ENCODE peak calls at places on chromosomes 4 and X, in nine cellular contexts. O is GM23338, L is breast epithelium, I is transverse colon, J is GM12878, D is Panc1, N is sigmoid colon, R is H1, V is K562. E is an unnamed sample.

GRCh38 chr4:24856586-24856985 is 56.3 kb downstream of the CCDC149 start:
- DNase-seq in O (peak), L (no peak), I (no peak), J (peak), D (no peak), N (no peak), R (no peak), V (no peak), E (no peak)

GRCh38 chr4:4763815-4764202 is 95.7 kb upstream of the MSX1 start:
- DNase-seq in O (no peak), L (no peak), I (no peak), J (no peak), D (no peak), N (no peak), R (no peak), V (no peak), E (no peak)

GRCh38 chr4:147498031-147498700 is 17.3 kb downstream of the EDNRA start:
- DNase-seq in O (no peak), L (no peak), I (no peak), J (no peak), D (no peak), N (no peak), R (no peak), V (no peak), E (no peak)

GRCh38 chr4:69974646-69975045 is 9.1 kb upstream of the CSN2 start:
- DNase-seq in O (no peak), L (no peak), I (no peak), J (no peak), D (no peak), N (no peak), R (no peak), V (no peak), E (no peak)

GRCh38 chrX:2862404-2862803 is 33.7 kb downstream of the GYG2 start:
- DNase-seq in O (no peak), L (no peak), I (no peak), J (no peak), D (no peak), N (no peak), R (no peak), V (no peak), E (no peak)

GRCh38 chrX:154027003-154027402 is 7.3 kb upstream of the IRAK1 start:
- DNase-seq in O (no peak), L (no peak), I (no peak), J (no peak), D (no peak), N (no peak), R (no peak), V (no peak), E (peak)

GRCh38 chrX:111180750-111181240 is 84.8 kb downstream of the PAK3 start:
- DNase-seq in O (no peak), L (no peak), I (no peak), J (no peak), D (no peak), N (no peak), R (no peak), V (no peak), E (no peak)

GRCh38 chrX:16516473-16516872 is 133.5 kb upstream of the S100G start:
- DNase-seq in O (no peak), L (no peak), I (no peak), J (no peak), D (no peak), N (no peak), R (no peak), V (no peak), E (no peak)

DNA sequence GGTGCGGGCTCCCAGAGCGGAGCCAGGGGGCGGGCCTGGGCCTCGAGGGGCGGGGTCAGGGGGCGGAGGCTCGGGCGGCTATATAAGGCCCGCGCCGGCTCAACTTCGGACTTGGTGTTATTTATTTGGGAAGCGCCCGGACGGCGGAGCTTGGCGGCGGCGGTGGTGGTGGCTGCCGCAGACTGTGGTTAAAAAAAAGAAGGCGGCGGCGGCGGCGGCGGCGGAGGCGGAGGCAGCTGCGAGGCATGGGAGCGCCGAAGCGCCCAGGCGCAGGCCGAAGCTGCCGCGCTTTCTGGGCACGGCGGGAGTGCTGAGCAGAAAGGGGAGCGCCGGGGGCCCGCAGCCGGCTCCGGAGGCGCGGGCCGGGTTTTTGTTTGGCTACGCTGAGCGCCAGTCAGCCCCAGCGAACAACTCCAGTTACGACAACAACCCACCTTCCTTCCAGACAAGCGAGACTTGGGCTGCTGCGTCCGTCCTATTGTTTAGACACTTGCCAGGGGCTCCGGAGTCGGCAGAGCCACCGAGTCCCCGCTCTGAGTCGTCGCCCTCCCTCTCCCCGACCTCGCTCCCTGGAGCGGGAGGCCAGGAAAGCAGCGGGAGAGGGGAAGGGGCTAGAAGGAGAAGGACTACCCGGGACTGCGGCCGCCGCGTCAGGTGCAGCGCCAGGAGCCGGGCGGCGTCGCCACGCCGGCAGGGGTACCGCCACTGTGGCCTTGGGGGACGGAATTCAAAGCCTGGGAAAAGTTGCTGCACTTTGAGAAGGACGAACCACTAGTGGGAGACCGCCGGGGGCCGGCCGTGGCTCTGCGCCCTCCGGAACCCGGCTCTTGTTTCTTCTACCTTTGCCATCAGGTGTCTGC is at the start of gene SLIT2:
- DNase-seq in O (peak), L (peak), I (peak), J (no peak), D (no peak), N (peak), R (no peak), V (peak), E (peak)
- H3K4me3 ChIP-seq in O (peak), L (peak), I (peak), J (peak), D (peak), N (peak), R (peak), V (no peak), E (peak)

GRCh38 chr4:119029847-119030535 is 105.6 kb upstream of the MYOZ2 start:
- DNase-seq in O (no peak), L (no peak), I (no peak), J (no peak), D (no peak), N (no peak), R (no peak), V (no peak), E (no peak)
- TF ChIP-seq POLR2AphosphoS5 in O (no peak), L (no peak), I (peak), J (no peak), D (no peak), N (peak), R (no peak), V (no peak), E (no peak)

GRCh38 chr4:2761035-2761923 is 5.1 kb upstream of the TNIP2 start:
- DNase-seq in O (peak), L (no peak), I (peak), J (no peak), D (no peak), N (peak), R (no peak), V (peak), E (peak)
- TF ChIP-seq CTCF in O (peak), L (no peak), I (no peak), J (no peak), D (no peak), N (no peak), R (no peak), V (no peak), E (peak)

GRCh38 chr4:8107146-8107657 is 51.4 kb downstream of the ABLIM2 start:
- DNase-seq in O (no peak), L (no peak), I (no peak), J (no peak), D (no peak), N (no peak), R (no peak), V (no peak), E (no peak)
- H3K4me3 ChIP-seq in O (no peak), L (no peak), I (no peak), J (no peak), D (no peak), N (no peak), R (no peak), V (no peak), E (no peak)